ENCODE peak calls at places on chromosomes 11 and 22, in five cellular contexts. Z, B, P, V and J are unnamed samples.

GRCh38 chr22:31944700-31945477 is 554 bp downstream of the YWHAH start:
- DNase-seq in B (no peak), V (no peak), P (no peak), Z (peak), J (peak)

GRCh38 chr11:57646756-57647303 is 2.9 kb downstream of the YPEL4 start:
- DNase-seq in P (no peak), V (peak), B (peak), Z (no peak), J (no peak)

GRCh38 chr11:11977206-11977938 is 31.1 kb downstream of the DKK3 start:
- DNase-seq in P (no peak), Z (peak), V (peak), B (peak), J (no peak)

GRCh38 chr22:27881404-27881803 is 37.7 kb downstream of the PITPNB start:
- DNase-seq in Z (peak), P (no peak), B (no peak), V (no peak), J (no peak)

GRCh38 chr11:75031771-75032549 is 43.2 kb downstream of the NEU3 start:
- DNase-seq in Z (peak), V (peak), B (peak), P (peak), J (peak)

GRCh38 chr22:33747576-33748180 is 172.6 kb downstream of the LARGE1 start:
- DNase-seq in V (no peak), P (no peak), B (no peak), Z (no peak), J (no peak)

GRCh38 chr11:11459578-11459977 is 106.5 kb upstream of the CSNK2A3 start:
- DNase-seq in Z (no peak), P (no peak), V (no peak), B (no peak), J (no peak)

GRCh38 chr22:47064416-47064815 is 302.0 kb downstream of the TBC1D22A start:
- DNase-seq in V (peak), Z (no peak), P (no peak), B (peak), J (no peak)

GRCh38 chr11:113896156-113896879 is 8.3 kb upstream of the HTR3B start:
- DNase-seq in P (no peak), Z (peak), B (peak), V (no peak), J (peak)

GRCh38 chr22:22928666-22929380 is 41.2 kb downstream of the IGLL5 start:
- DNase-seq in B (no peak), P (no peak), Z (no peak), V (no peak), J (peak)

GRCh38 chr11:2462986-2463765 is 18.4 kb downstream of the KCNQ1 start:
- DNase-seq in Z (peak), P (no peak), B (peak), V (no peak), J (no peak)

GRCh38 chr11:78499971-78500370 is 74.7 kb downstream of the NARS2 start:
- DNase-seq in B (no peak), P (no peak), V (no peak), Z (no peak), J (no peak)

GRCh38 chr22:39429916-39430575 is 26.8 kb upstream of the MGAT3 start:
- DNase-seq in B (peak), Z (peak), V (no peak), P (no peak), J (no peak)

GRCh38 chr11:68261006-68261405 is 10.8 kb downstream of the C11orf24 start:
- DNase-seq in B (peak), P (no peak), Z (no peak), V (peak), J (no peak)

GRCh38 chr11:99015634-99016454 is 4.9 kb upstream of the CNTN5 start:
- DNase-seq in P (no peak), B (no peak), V (no peak), Z (no peak), J (peak)